ENCODE peak calls at places on chromosomes 5 and 9, in nine cellular contexts. One of them, this sample, is unnamed.

GRCh38 chr9:109498195-109499060 is at the start of gene PTPN3:
- DNase-seq in GM06990: no peak
- DNase-seq in adrenal gland: no peak
- DNase-seq in GM12865: no peak
- DNase-seq in AG04450: no peak
- DNase-seq in HCT116: no peak
- DNase-seq in GM12878: no peak
- DNase-seq in heart right ventricle: peak
- DNase-seq in breast epithelium: no peak
- DNase-seq in this sample: no peak

GRCh38 chr5:152170350-152170749 is 234.7 kb downstream of the NMUR2 start:
- DNase-seq in GM06990: no peak
- DNase-seq in adrenal gland: peak
- DNase-seq in GM12865: no peak
- DNase-seq in AG04450: no peak
- DNase-seq in HCT116: no peak
- DNase-seq in GM12878: no peak
- DNase-seq in heart right ventricle: peak
- DNase-seq in breast epithelium: no peak
- DNase-seq in this sample: no peak

GRCh38 chr9:134318481-134318891 is 7.8 kb upstream of the RXRA start:
- DNase-seq in GM06990: no peak
- DNase-seq in adrenal gland: no peak
- DNase-seq in GM12865: no peak
- DNase-seq in AG04450: no peak
- DNase-seq in HCT116: no peak
- DNase-seq in GM12878: no peak
- DNase-seq in heart right ventricle: peak
- DNase-seq in breast epithelium: no peak
- DNase-seq in this sample: no peak

GRCh38 chr5:126594077-126594476 is 942 bp downstream of the ALDH7A1 start:
- DNase-seq in GM06990: no peak
- DNase-seq in adrenal gland: peak
- DNase-seq in GM12865: no peak
- DNase-seq in AG04450: no peak
- DNase-seq in HCT116: no peak
- DNase-seq in GM12878: no peak
- DNase-seq in heart right ventricle: no peak
- DNase-seq in breast epithelium: no peak
- DNase-seq in this sample: no peak

GRCh38 chr5:164818440-164818839 is 1313.0 kb downstream of the MAT2B start:
- DNase-seq in GM06990: no peak
- DNase-seq in adrenal gland: no peak
- DNase-seq in GM12865: no peak
- DNase-seq in AG04450: no peak
- DNase-seq in HCT116: no peak
- DNase-seq in GM12878: no peak
- DNase-seq in heart right ventricle: no peak
- DNase-seq in breast epithelium: no peak
- DNase-seq in this sample: no peak

GRCh38 chr9:31259824-31260223 is 1124.6 kb upstream of the ACO1 start:
- DNase-seq in GM06990: no peak
- DNase-seq in adrenal gland: no peak
- DNase-seq in GM12865: peak
- DNase-seq in AG04450: no peak
- DNase-seq in HCT116: no peak
- DNase-seq in GM12878: no peak
- DNase-seq in heart right ventricle: no peak
- DNase-seq in breast epithelium: no peak
- DNase-seq in this sample: no peak

GRCh38 chr9:137320555-137321384 is 18.7 kb upstream of the NRARP start:
- DNase-seq in GM06990: peak
- DNase-seq in adrenal gland: peak
- DNase-seq in GM12865: peak
- DNase-seq in AG04450: no peak
- DNase-seq in HCT116: no peak
- DNase-seq in GM12878: no peak
- DNase-seq in heart right ventricle: peak
- DNase-seq in breast epithelium: no peak
- DNase-seq in this sample: no peak

GRCh38 chr9:129671519-129671918 is 6.1 kb downstream of the PRRX2 start:
- DNase-seq in GM06990: no peak
- DNase-seq in adrenal gland: no peak
- DNase-seq in GM12865: no peak
- DNase-seq in AG04450: no peak
- DNase-seq in HCT116: no peak
- DNase-seq in GM12878: no peak
- DNase-seq in heart right ventricle: no peak
- DNase-seq in breast epithelium: no peak
- DNase-seq in this sample: no peak

GRCh38 chr9:136855461-136856077 is 3.4 kb downstream of the MAMDC4 start:
- DNase-seq in GM06990: peak
- DNase-seq in adrenal gland: no peak
- DNase-seq in GM12865: no peak
- DNase-seq in AG04450: no peak
- DNase-seq in HCT116: no peak
- DNase-seq in GM12878: no peak
- DNase-seq in heart right ventricle: peak
- DNase-seq in breast epithelium: no peak
- DNase-seq in this sample: no peak

GRCh38 chr5:68242743-68243142 is 27.2 kb downstream of the PIK3R1 start:
- DNase-seq in GM06990: no peak
- DNase-seq in adrenal gland: no peak
- DNase-seq in GM12865: no peak
- DNase-seq in AG04450: no peak
- DNase-seq in HCT116: no peak
- DNase-seq in GM12878: no peak
- DNase-seq in heart right ventricle: no peak
- DNase-seq in breast epithelium: no peak
- DNase-seq in this sample: peak

GRCh38 chr5:135174315-135175096 is 140.5 kb upstream of the PITX1 start:
- DNase-seq in GM06990: no peak
- DNase-seq in adrenal gland: no peak
- DNase-seq in GM12865: no peak
- DNase-seq in AG04450: no peak
- DNase-seq in HCT116: no peak
- DNase-seq in GM12878: no peak
- DNase-seq in heart right ventricle: no peak
- DNase-seq in breast epithelium: no peak
- DNase-seq in this sample: no peak

GRCh38 chr9:132350861-132351315 is 3.9 kb downstream of the SETX start:
- DNase-seq in GM06990: peak
- DNase-seq in adrenal gland: no peak
- DNase-seq in GM12865: peak
- DNase-seq in AG04450: no peak
- DNase-seq in HCT116: no peak
- DNase-seq in GM12878: no peak
- DNase-seq in heart right ventricle: no peak
- DNase-seq in breast epithelium: no peak
- DNase-seq in this sample: no peak

GRCh38 chr9:132356276-132356924 is 1.6 kb upstream of the SETX start:
- DNase-seq in GM06990: peak
- DNase-seq in adrenal gland: no peak
- DNase-seq in GM12865: no peak
- DNase-seq in AG04450: no peak
- DNase-seq in HCT116: no peak
- DNase-seq in GM12878: no peak
- DNase-seq in heart right ventricle: peak
- DNase-seq in breast epithelium: no peak
- DNase-seq in this sample: no peak

GRCh38 chr9:132357764-132358163 is 3.0 kb upstream of the SETX start:
- DNase-seq in GM06990: no peak
- DNase-seq in adrenal gland: no peak
- DNase-seq in GM12865: no peak
- DNase-seq in AG04450: no peak
- DNase-seq in HCT116: no peak
- DNase-seq in GM12878: no peak
- DNase-seq in heart right ventricle: no peak
- DNase-seq in breast epithelium: no peak
- DNase-seq in this sample: no peak

GRCh38 chr9:132351404-132352050 is 3.3 kb downstream of the SETX start:
- DNase-seq in GM06990: no peak
- DNase-seq in adrenal gland: no peak
- DNase-seq in GM12865: peak
- DNase-seq in AG04450: no peak
- DNase-seq in HCT116: no peak
- DNase-seq in GM12878: no peak
- DNase-seq in heart right ventricle: no peak
- DNase-seq in breast epithelium: no peak
- DNase-seq in this sample: no peak

DNA sequence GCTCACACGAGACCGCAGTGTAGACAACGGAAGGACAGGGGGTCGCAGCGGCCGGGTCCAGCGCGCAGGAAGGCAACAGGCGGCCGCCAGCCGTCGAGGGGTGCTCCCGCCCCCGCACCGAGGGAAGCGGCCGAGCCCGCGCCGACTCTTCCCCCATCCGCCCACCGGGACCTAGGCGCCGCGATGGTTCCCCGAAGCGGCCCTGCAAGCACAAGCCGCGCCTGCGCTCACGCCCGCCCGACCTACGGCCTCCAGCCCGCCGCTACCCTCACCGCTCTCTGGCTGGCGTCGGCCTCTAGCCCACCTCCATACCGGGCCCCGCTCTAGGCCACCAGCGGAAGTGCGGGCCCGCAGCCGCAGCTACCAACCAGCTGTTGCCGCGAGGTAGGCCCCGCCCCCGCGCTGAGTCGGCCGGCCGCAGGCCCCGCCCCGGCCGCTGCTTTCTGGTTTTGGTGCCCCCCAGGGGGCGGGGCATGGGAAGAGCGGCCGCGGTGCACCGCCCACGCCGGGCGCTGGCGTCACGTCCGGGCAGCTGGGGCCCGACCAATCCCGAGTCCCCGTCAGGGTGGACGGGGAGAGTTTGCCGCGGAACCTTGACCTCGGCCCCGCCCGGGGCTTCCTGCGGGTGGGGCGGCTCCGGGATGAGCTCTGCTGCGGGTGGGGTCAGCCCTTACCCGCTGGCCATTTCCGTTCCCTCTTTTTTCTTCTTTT is at the start of gene SETX:
- DNase-seq in GM06990: peak
- DNase-seq in adrenal gland: peak
- DNase-seq in GM12865: peak
- DNase-seq in AG04450: peak
- DNase-seq in HCT116: peak
- DNase-seq in GM12878: peak
- DNase-seq in heart right ventricle: peak
- DNase-seq in breast epithelium: peak
- DNase-seq in this sample: peak
- TF ChIP-seq CTCF in GM06990: no peak
- TF ChIP-seq CTCF in adrenal gland: peak
- TF ChIP-seq CTCF in GM12865: no peak
- TF ChIP-seq CTCF in AG04450: no peak
- TF ChIP-seq CTCF in HCT116: no peak
- TF ChIP-seq CTCF in GM12878: no peak
- TF ChIP-seq CTCF in heart right ventricle: no peak
- TF ChIP-seq CTCF in breast epithelium: no peak
- TF ChIP-seq CTCF in this sample: no peak

DNA sequence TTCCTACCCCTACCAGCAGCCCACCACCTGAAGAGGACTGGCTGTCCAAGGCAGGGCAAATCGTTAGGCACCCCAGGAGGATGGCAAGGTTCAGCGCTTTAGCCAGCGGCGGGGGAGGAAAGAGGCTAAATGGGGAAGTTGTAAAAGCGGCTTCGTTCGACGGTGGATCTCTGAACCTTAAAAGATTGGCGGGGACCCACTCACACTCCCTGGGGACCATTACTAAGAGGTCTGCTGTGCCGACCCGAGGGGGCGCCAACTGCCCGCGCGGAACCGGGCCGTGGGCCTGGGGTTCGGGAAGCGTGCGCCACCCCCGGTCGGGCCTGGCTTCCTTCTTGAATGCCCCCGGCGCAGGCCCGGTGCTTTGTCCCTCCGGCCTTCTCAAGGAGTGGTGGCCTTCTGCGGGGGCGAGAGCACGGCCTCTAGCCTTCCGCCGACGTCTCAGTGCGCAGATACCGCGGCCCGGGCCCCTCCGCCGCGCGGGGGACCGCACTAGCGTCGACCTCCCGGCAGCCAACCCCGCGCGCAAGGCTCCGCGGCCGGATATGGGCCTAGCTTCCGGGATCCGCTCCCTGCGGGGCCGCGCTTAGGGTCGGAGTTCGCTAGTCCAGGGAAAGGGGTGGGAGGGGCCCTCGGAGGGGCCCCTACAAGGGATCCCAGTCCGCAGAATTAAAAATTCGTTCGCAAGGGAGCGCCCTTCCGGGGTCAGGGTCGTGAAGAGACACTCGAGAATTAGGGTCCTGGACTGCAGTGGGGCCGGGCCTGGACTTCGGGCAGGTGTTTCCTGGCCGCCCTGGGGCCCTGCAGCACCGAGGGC is 10.5 kb downstream of the NR2F1-AS1 start:
- DNase-seq in GM06990: no peak
- DNase-seq in adrenal gland: no peak
- DNase-seq in GM12865: no peak
- DNase-seq in AG04450: no peak
- DNase-seq in HCT116: no peak
- DNase-seq in GM12878: no peak
- DNase-seq in heart right ventricle: peak
- DNase-seq in breast epithelium: no peak
- DNase-seq in this sample: no peak
- H3K4me3 ChIP-seq in GM06990: no peak
- H3K4me3 ChIP-seq in adrenal gland: no peak
- H3K4me3 ChIP-seq in GM12865: no peak
- H3K4me3 ChIP-seq in AG04450: no peak
- H3K4me3 ChIP-seq in HCT116: no peak
- H3K4me3 ChIP-seq in GM12878: no peak
- H3K4me3 ChIP-seq in heart right ventricle: peak
- H3K4me3 ChIP-seq in breast epithelium: no peak
- H3K4me3 ChIP-seq in this sample: no peak

DNA sequence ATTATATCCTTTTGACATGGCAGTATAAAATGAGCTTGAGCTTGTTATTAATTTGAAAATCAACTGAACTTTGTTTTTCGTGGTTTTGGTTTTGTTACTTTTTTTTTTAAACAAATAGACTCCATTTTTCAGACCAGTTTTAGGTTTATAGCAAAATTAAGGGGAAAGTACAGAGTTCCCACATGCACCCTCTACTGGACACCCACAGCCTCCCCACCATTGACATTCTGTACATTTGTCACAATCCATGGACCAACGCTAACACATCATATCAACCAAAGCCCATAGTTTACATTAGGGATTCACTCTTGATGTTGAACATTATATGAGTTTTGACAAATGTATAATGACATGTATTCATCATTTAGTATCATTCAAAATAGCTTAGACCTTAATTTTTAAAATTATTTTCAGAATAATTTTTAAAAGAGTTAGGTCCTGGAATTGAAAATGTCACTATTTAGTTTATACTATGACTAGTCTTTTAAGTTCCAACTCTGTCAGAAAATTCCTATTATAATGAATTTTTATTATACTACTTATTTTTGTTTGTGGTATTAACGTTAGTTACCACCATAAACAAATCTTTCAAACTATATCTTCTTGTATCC is 35.3 kb upstream of the JMY start:
- DNase-seq in GM06990: no peak
- DNase-seq in adrenal gland: no peak
- DNase-seq in GM12865: peak
- DNase-seq in AG04450: no peak
- DNase-seq in HCT116: no peak
- DNase-seq in GM12878: no peak
- DNase-seq in heart right ventricle: no peak
- DNase-seq in breast epithelium: no peak
- DNase-seq in this sample: no peak
- TF ChIP-seq CTCF in GM06990: peak
- TF ChIP-seq CTCF in adrenal gland: peak
- TF ChIP-seq CTCF in GM12865: peak
- TF ChIP-seq CTCF in AG04450: peak
- TF ChIP-seq CTCF in HCT116: no peak
- TF ChIP-seq CTCF in GM12878: peak
- TF ChIP-seq CTCF in heart right ventricle: peak
- TF ChIP-seq CTCF in breast epithelium: no peak
- TF ChIP-seq CTCF in this sample: peak

GRCh38 chr5:168409601-168410458 is 76.4 kb upstream of the RARS1 start:
- DNase-seq in GM06990: no peak
- DNase-seq in adrenal gland: no peak
- DNase-seq in GM12865: peak
- DNase-seq in AG04450: peak
- DNase-seq in HCT116: peak
- DNase-seq in GM12878: peak
- DNase-seq in heart right ventricle: no peak
- DNase-seq in breast epithelium: no peak
- DNase-seq in this sample: no peak
- H3K4me3 ChIP-seq in GM06990: no peak
- H3K4me3 ChIP-seq in adrenal gland: no peak
- H3K4me3 ChIP-seq in GM12865: no peak
- H3K4me3 ChIP-seq in AG04450: no peak
- H3K4me3 ChIP-seq in HCT116: no peak
- H3K4me3 ChIP-seq in GM12878: no peak
- H3K4me3 ChIP-seq in heart right ventricle: peak
- H3K4me3 ChIP-seq in breast epithelium: no peak
- H3K4me3 ChIP-seq in this sample: no peak

This sample was measured in HFF-Myc.